ENCODE peak calls at places on chromosomes 3 and 15, in four cellular contexts. One of them, this sample, is unnamed.

GRCh38 chr3:125383744-125384143 is 8.6 kb upstream of the ZNF148 start:
- DNase-seq in iris pigment epithelial cell: no peak
- DNase-seq in COR-L47: no peak
- DNase-seq in left ventricle myocardium inferior: no peak
- DNase-seq in this sample: no peak

GRCh38 chr15:99437315-99438221 is 128.2 kb upstream of the MEF2A start:
- DNase-seq in iris pigment epithelial cell: no peak
- DNase-seq in COR-L47: no peak
- DNase-seq in left ventricle myocardium inferior: no peak
- DNase-seq in this sample: peak

GRCh38 chr3:54122046-54122801 is at the start of gene CACNA2D3:
- DNase-seq in iris pigment epithelial cell: peak
- DNase-seq in COR-L47: no peak
- DNase-seq in left ventricle myocardium inferior: peak
- DNase-seq in this sample: no peak

GRCh38 chr15:81155375-81156218 is 21.5 kb downstream of the CFAP161 start:
- DNase-seq in iris pigment epithelial cell: peak
- DNase-seq in COR-L47: no peak
- DNase-seq in left ventricle myocardium inferior: no peak
- DNase-seq in this sample: no peak

GRCh38 chr15:96398769-96399168 is 68.3 kb downstream of the NR2F2 start:
- DNase-seq in iris pigment epithelial cell: no peak
- DNase-seq in COR-L47: no peak
- DNase-seq in left ventricle myocardium inferior: no peak
- DNase-seq in this sample: no peak

GRCh38 chr3:139427283-139428060 is 38.0 kb upstream of the COPB2 start:
- DNase-seq in iris pigment epithelial cell: peak
- DNase-seq in COR-L47: peak
- DNase-seq in left ventricle myocardium inferior: no peak
- DNase-seq in this sample: no peak

GRCh38 chr3:155179425-155179814 is 99.3 kb downstream of the MME start:
- DNase-seq in iris pigment epithelial cell: no peak
- DNase-seq in COR-L47: no peak
- DNase-seq in left ventricle myocardium inferior: no peak
- DNase-seq in this sample: no peak

GRCh38 chr3:135075157-135075556 is 280.1 kb downstream of the EPHB1 start:
- DNase-seq in iris pigment epithelial cell: no peak
- DNase-seq in COR-L47: no peak
- DNase-seq in left ventricle myocardium inferior: no peak
- DNase-seq in this sample: no peak

GRCh38 chr3:43894176-43895049 is 203.7 kb downstream of the ABHD5 start:
- DNase-seq in iris pigment epithelial cell: peak
- DNase-seq in COR-L47: peak
- DNase-seq in left ventricle myocardium inferior: peak
- DNase-seq in this sample: no peak

This sample was measured in mesenteric fat pad.